ENCODE peak calls at places on chromosome 5, in seven cellular contexts. G is OCI-LY7, P is mammary epithelial cell, Z is osteoblast, I is SK-N-SH, B is GM12878, N is neuronal stem cell. U is an unnamed sample.
A peak's percentile ranks its signal among the peaks of the same experiment; 100 is the strongest.

GRCh38 chr5:90645024-90645610 is 86.5 kb downstream of the ADGRV1 start:
- DNase-seq in B (no peak), Z (no peak), I (no peak), G (no peak), P (no peak), N (no peak), U (no peak)

GRCh38 chr5:88674262-88675158 is 208.5 kb downstream of the MEF2C start:
- DNase-seq in B (no peak), I (no peak), N (no peak), P (no peak), Z (no peak), G (peak; percentile 91), U (peak; percentile 55)

GRCh38 chr5:93274291-93274690 is 306.7 kb downstream of the NR2F1-AS1 start:
- DNase-seq in B (no peak), N (no peak), Z (no peak), G (no peak), P (peak; percentile 23), I (no peak), U (peak; percentile 38)

GRCh38 chr5:38370341-38371100 is 112.2 kb downstream of the EGFLAM start:
- DNase-seq in G (no peak), Z (no peak), I (no peak), P (no peak), B (no peak), N (no peak), U (no peak)

GRCh38 chr5:40355181-40355580 is 324.5 kb upstream of the PTGER4 start:
- DNase-seq in G (no peak), N (no peak), P (no peak), I (no peak), B (no peak), Z (no peak), U (no peak)

GRCh38 chr5:34998058-34998789 is 49.5 kb downstream of the AGXT2 start:
- DNase-seq in Z (no peak), N (no peak), B (no peak), P (peak; percentile 4), G (no peak), I (no peak), U (peak; percentile 82)

GRCh38 chr5:110900829-110901228 is 162.0 kb downstream of the SLC25A46 start:
- DNase-seq in B (no peak), N (no peak), G (no peak), P (peak; percentile 92), Z (no peak), I (no peak), U (peak; percentile 49)

GRCh38 chr5:74895906-74896305 is 29.7 kb upstream of the FAM169A start:
- DNase-seq in I (no peak), Z (peak; percentile 78), N (no peak), G (no peak), B (no peak), P (peak; percentile 52), U (peak; percentile 58)

GRCh38 chr5:38601843-38602424 is 45.5 kb upstream of the LIFR start:
- DNase-seq in N (no peak), G (no peak), P (peak; percentile 91), Z (peak; percentile 58), I (no peak), B (no peak), U (peak; percentile 86)

GRCh38 chr5:23084815-23085214 is 231.7 kb upstream of the CDH12 start:
- DNase-seq in Z (no peak), G (no peak), B (no peak), P (no peak), I (no peak), N (no peak), U (no peak)

GRCh38 chr5:88452820-88453219 is 184.2 kb upstream of the TMEM161B start:
- DNase-seq in N (no peak), P (no peak), Z (no peak), I (no peak), B (no peak), G (no peak), U (peak; percentile 18)

GRCh38 chr5:154044585-154044984 is 5.8 kb downstream of the MFAP3 start:
- DNase-seq in N (no peak), P (no peak), I (no peak), G (no peak), B (no peak), Z (no peak), U (no peak)

GRCh38 chr5:99169309-99169708 is 240.5 kb upstream of the CHD1 start:
- DNase-seq in P (no peak), N (peak; percentile 21), G (no peak), B (no peak), I (no peak), Z (no peak), U (peak; percentile 38)

GRCh38 chr5:34627794-34628193 is 28.3 kb upstream of the RAI14 start:
- DNase-seq in G (no peak), B (no peak), N (no peak), I (no peak), P (peak; percentile 23), Z (no peak), U (peak; percentile 76)

GRCh38 chr5:74595143-74595915 is 45.2 kb downstream of the ENC1 start:
- DNase-seq in P (no peak), Z (peak; percentile 55), G (no peak), B (no peak), I (no peak), N (no peak), U (peak; percentile 6)

GRCh38 chr5:137888875-137889759 is at the start of gene PKD2L2:
- DNase-seq in I (peak; percentile 90), P (peak; percentile 80), B (peak; percentile 75), G (peak; percentile 31), Z (peak; percentile 91), N (peak; percentile 23), U (peak; percentile 94)

GRCh38 chr5:116494784-116495480 is 79.7 kb downstream of the SEMA6A start:
- DNase-seq in G (peak; percentile 68), B (no peak), Z (no peak), P (no peak), I (no peak), N (no peak), U (no peak)

GRCh38 chr5:124721336-124721735 is 25.1 kb downstream of the ZNF608 start:
- DNase-seq in G (no peak), I (peak; percentile 42), P (no peak), B (no peak), Z (no peak), N (no peak), U (no peak)

GRCh38 chr5:60687927-60688720 is 11.8 kb downstream of the DEPDC1B start:
- DNase-seq in I (peak; percentile 48), G (no peak), B (no peak), P (peak; percentile 52), N (no peak), Z (no peak), U (peak; percentile 60)

GRCh38 chr5:122415481-122416120 is 103.6 kb downstream of the SNCAIP start:
- DNase-seq in G (peak; percentile 29), Z (peak; percentile 71), N (peak; percentile 53), B (no peak), I (peak; percentile 55), P (peak; percentile 41), U (peak; percentile 75)

GRCh38 chr5:5605170-5605764 is 182.8 kb downstream of the ICE1 start:
- DNase-seq in I (no peak), Z (no peak), G (no peak), B (no peak), P (no peak), N (no peak), U (no peak)

GRCh38 chr5:67305401-67305800 is 108.8 kb upstream of the CD180 start:
- DNase-seq in I (no peak), B (no peak), Z (no peak), P (no peak), N (no peak), G (no peak), U (no peak)

GRCh38 chr5:177429248-177430045 is 3.0 kb downstream of the GRK6 start:
- DNase-seq in N (no peak), G (peak; percentile 82), I (no peak), B (peak; percentile 72), Z (peak; percentile 88), P (no peak), U (no peak)

GRCh38 chr5:171436804-171437285 is 17.4 kb downstream of the FGF18 start:
- DNase-seq in I (no peak), P (no peak), B (no peak), N (no peak), Z (no peak), G (no peak), U (no peak)
- H3K4me3 ChIP-seq in I (no peak overlapping the region), P (no peak overlapping the region), B (no peak overlapping the region), N (no peak overlapping the region), Z (no peak overlapping the region), G (no peak overlapping the region), U (no peak overlapping the region)

GRCh38 chr5:17204133-17204489 is 13.3 kb upstream of the BASP1 start:
- DNase-seq in N (no peak), B (no peak), P (no peak), I (peak; percentile 15), G (no peak), Z (no peak), U (no peak)
- H2AFZ ChIP-seq in N (peak overlapping the region; percentile 24), B (no peak overlapping the region), P (peak overlapping the region; percentile 74), I (peak overlapping the region; percentile 33), G (no peak overlapping the region), Z (no peak overlapping the region), U (no peak overlapping the region)

GRCh38 chr5:96708600-96708999 is 46.4 kb downstream of the CAST start:
- DNase-seq in B (no peak), I (no peak), N (no peak), P (no peak), G (no peak), Z (no peak), U (no peak)

GRCh38 chr5:96706433-96707111 is 44.4 kb downstream of the CAST start:
- DNase-seq in I (no peak), G (peak; percentile 60), N (no peak), Z (no peak), B (no peak), P (peak; percentile 50), U (no peak)

GRCh38 chr5:96702503-96703383 is 40.6 kb downstream of the CAST start:
- DNase-seq in Z (peak; percentile 96), B (no peak), N (peak; percentile 70), P (peak; percentile 97), I (peak; percentile 92), G (no peak), U (peak; percentile 99)

GRCh38 chr5:96703384-96703910 is 41.3 kb downstream of the CAST start:
- DNase-seq in N (no peak), I (no peak), P (peak; percentile 85), G (no peak), Z (no peak), B (no peak), U (peak; percentile 45)

GRCh38 chr5:96703985-96704384 is 41.8 kb downstream of the CAST start:
- DNase-seq in N (no peak), G (no peak), P (no peak), Z (no peak), I (no peak), B (no peak), U (peak; percentile 49)
- H3K4me3 ChIP-seq in N (no peak overlapping the region), G (no peak overlapping the region), P (peak overlapping the region; percentile 79), Z (peak overlapping the region; percentile 88), I (no peak overlapping the region), B (peak overlapping the region; percentile 78), U (peak overlapping the region; percentile 90)

DNA sequence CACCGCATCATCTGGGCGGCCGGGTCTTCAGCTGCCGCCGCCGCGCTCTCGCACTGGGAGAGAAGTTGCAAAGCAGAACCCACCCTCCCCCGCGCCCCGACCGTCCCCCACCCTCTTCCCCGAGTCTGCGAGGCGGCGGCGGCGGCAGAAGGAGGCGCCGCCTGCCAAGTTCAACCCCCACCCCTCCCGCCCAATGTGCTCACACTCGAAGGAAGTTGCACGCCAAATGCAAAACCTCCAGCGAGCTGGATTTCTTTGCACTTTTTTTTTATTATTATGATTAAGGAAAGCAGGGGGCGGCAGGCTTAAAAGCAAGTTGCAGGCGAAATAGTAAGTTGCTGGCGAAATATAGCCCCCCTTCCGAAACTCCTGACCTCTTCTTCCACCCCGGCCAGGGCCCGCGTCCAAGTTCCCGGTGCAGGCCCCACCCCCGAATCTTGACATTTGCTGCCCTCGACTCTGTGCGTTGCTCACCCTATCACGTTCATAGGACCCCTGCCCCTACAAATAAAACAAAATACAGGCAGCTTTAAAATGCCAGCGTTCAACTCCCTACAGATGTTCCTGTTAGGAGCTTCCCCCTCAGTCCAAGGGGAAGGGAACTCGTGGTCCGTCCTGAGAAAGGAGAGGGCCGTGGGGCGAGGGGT is 1.1 kb upstream of the NR3C1 start:
- DNase-seq in Z (peak; percentile 98), P (peak; percentile 81), N (peak; percentile 20), B (no peak), I (peak; percentile 77), G (peak; percentile 86), U (peak; percentile 96)
- H2AFZ ChIP-seq in Z (peak overlapping the region; percentile 99), P (peak overlapping the region; percentile 100), N (peak overlapping the region; percentile 98), B (peak overlapping the region; percentile 100), I (peak overlapping the region; percentile 100), G (peak overlapping the region; percentile 76), U (peak overlapping the region; percentile 100)